ENCODE peak calls at places on chromosomes 4 and X, in eight cellular contexts. X is mammary epithelial cell, O is ELR, U is GM18507, C is T-helper 2 cell, W is aorta, Z is suprapubic skin, N is ovary. J is an unnamed sample.

GRCh38 chrX:134382821-134383220 is 77.1 kb upstream of the HPRT1 start:
- DNase-seq in X (no peak), O (no peak), U (no peak), C (no peak), W (no peak), Z (no peak), N (no peak), J (no peak)

GRCh38 chrX:154002215-154002719 is 17.4 kb downstream of the IRAK1 start:
- DNase-seq in X (no peak), O (peak), U (no peak), C (no peak), W (no peak), Z (no peak), N (no peak), J (peak)

GRCh38 chrX:53422915-53423268 is 219 bp downstream of the RIBC1 start:
- DNase-seq in X (no peak), O (no peak), U (no peak), C (no peak), W (no peak), Z (no peak), N (no peak), J (no peak)

GRCh38 chr4:113540859-113541258 is 220.7 kb downstream of the CAMK2D start:
- DNase-seq in X (peak), O (no peak), U (no peak), C (no peak), W (no peak), Z (no peak), N (no peak), J (no peak)

GRCh38 chr4:11323771-11324170 is 104.9 kb downstream of the HS3ST1 start:
- DNase-seq in X (no peak), O (no peak), U (no peak), C (no peak), W (no peak), Z (no peak), N (no peak), J (no peak)

GRCh38 chrX:101206471-101206870 is 13.1 kb upstream of the DRP2 start:
- DNase-seq in X (peak), O (peak), U (no peak), C (no peak), W (no peak), Z (no peak), N (no peak), J (peak)

GRCh38 chr4:35399912-35400311 is 844.4 kb downstream of the ARAP2 start:
- DNase-seq in X (no peak), O (peak), U (no peak), C (no peak), W (no peak), Z (no peak), N (no peak), J (no peak)

GRCh38 chrX:666762-667161 is 36.2 kb downstream of the SHOX start:
- DNase-seq in X (no peak), O (peak), U (no peak), C (no peak), W (no peak), Z (no peak), N (no peak), J (no peak)

GRCh38 chr4:29051381-29051965 is 1668.7 kb upstream of the PCDH7 start:
- DNase-seq in X (peak), O (no peak), U (no peak), C (no peak), W (no peak), Z (no peak), N (no peak), J (no peak)

GRCh38 chr4:95050980-95051688 is 293.4 kb downstream of the BMPR1B start:
- DNase-seq in X (no peak), O (no peak), U (no peak), C (no peak), W (peak), Z (no peak), N (peak), J (no peak)

GRCh38 chr4:1713003-1713397 is 881 bp upstream of the SLBP start:
- DNase-seq in X (no peak), O (no peak), U (no peak), C (no peak), W (no peak), Z (no peak), N (no peak), J (no peak)

GRCh38 chr4:184795214-184795844 is 30.4 kb downstream of the ACSL1 start:
- DNase-seq in X (no peak), O (no peak), U (no peak), C (no peak), W (no peak), Z (no peak), N (no peak), J (no peak)

GRCh38 chrX:102739642-102740041 is 19.1 kb downstream of the GPRASP3 start:
- DNase-seq in X (no peak), O (no peak), U (no peak), C (no peak), W (no peak), Z (no peak), N (no peak), J (no peak)

GRCh38 chr4:156335721-156336120 is 382.1 kb upstream of the CTSO start:
- DNase-seq in X (no peak), O (no peak), U (no peak), C (no peak), W (no peak), Z (no peak), N (no peak), J (no peak)

GRCh38 chrX:31233941-31234496 is 162.2 kb upstream of the FTHL17 start:
- DNase-seq in X (no peak), O (no peak), U (no peak), C (no peak), W (no peak), Z (no peak), N (no peak), J (no peak)

GRCh38 chr4:37464373-37464772 is 219.8 kb downstream of the NWD2 start:
- DNase-seq in X (no peak), O (no peak), U (no peak), C (no peak), W (no peak), Z (no peak), N (no peak), J (no peak)

GRCh38 chrX:65196758-65197371 is 220.6 kb upstream of the ZC4H2 start:
- DNase-seq in X (no peak), O (peak), U (no peak), C (no peak), W (no peak), Z (no peak), N (no peak), J (peak)

GRCh38 chr4:16083217-16084191 is at the start of gene PROM1:
- DNase-seq in X (no peak), O (no peak), U (no peak), C (no peak), W (peak), Z (no peak), N (no peak), J (no peak)

GRCh38 chr4:68297137-68297536 is 51.6 kb upstream of the TMPRSS11B start:
- DNase-seq in X (no peak), O (no peak), U (no peak), C (no peak), W (no peak), Z (no peak), N (no peak), J (no peak)

GRCh38 chrX:103556941-103557340 is 28.4 kb upstream of the TCEAL4 start:
- DNase-seq in X (peak), O (no peak), U (no peak), C (no peak), W (no peak), Z (no peak), N (no peak), J (no peak)

J was measured in HT1080.